ENCODE peak calls at places on chromosome 14, in four cellular contexts. One of them, this sample, is unnamed.

GRCh38 chr14:91719839-91720238 is 12.0 kb downstream of the CATSPERB start:
- DNase-seq in endothelial cell of umbilical vein: no peak
- DNase-seq in SK-N-SH: no peak
- DNase-seq in WTC11: no peak
- DNase-seq in this sample: no peak

GRCh38 chr14:61547186-61548121 is 147.9 kb upstream of the HIF1A start:
- DNase-seq in WTC11: no peak
- DNase-seq in SK-N-SH: no peak
- DNase-seq in endothelial cell of umbilical vein: peak
- DNase-seq in this sample: no peak

GRCh38 chr14:54121461-54121860 is 164.8 kb upstream of the BMP4 start:
- DNase-seq in SK-N-SH: no peak
- DNase-seq in endothelial cell of umbilical vein: no peak
- DNase-seq in WTC11: no peak
- DNase-seq in this sample: no peak

GRCh38 chr14:105071942-105072341 is 6.7 kb upstream of the GPR132 start:
- DNase-seq in endothelial cell of umbilical vein: no peak
- DNase-seq in SK-N-SH: no peak
- DNase-seq in WTC11: no peak
- DNase-seq in this sample: no peak

GRCh38 chr14:24250354-24250753 is 7.9 kb upstream of the TINF2 start:
- DNase-seq in WTC11: no peak
- DNase-seq in endothelial cell of umbilical vein: no peak
- DNase-seq in SK-N-SH: no peak
- DNase-seq in this sample: no peak

GRCh38 chr14:93044116-93044515 is 71.6 kb downstream of the ITPK1 start:
- DNase-seq in WTC11: no peak
- DNase-seq in endothelial cell of umbilical vein: no peak
- DNase-seq in SK-N-SH: no peak
- DNase-seq in this sample: no peak

GRCh38 chr14:100566119-100566518 is 21.1 kb downstream of the BEGAIN start:
- DNase-seq in endothelial cell of umbilical vein: no peak
- DNase-seq in SK-N-SH: no peak
- DNase-seq in WTC11: no peak
- DNase-seq in this sample: no peak

GRCh38 chr14:90518941-90519256 is 122.1 kb downstream of the CALM1 start:
- DNase-seq in endothelial cell of umbilical vein: peak
- DNase-seq in WTC11: peak
- DNase-seq in SK-N-SH: no peak
- DNase-seq in this sample: peak

GRCh38 chr14:96001866-96002510 is 37.2 kb upstream of the C14orf132 start:
- DNase-seq in endothelial cell of umbilical vein: no peak
- DNase-seq in SK-N-SH: no peak
- DNase-seq in WTC11: no peak
- DNase-seq in this sample: no peak

GRCh38 chr14:85587152-85587697 is 57.3 kb downstream of the FLRT2 start:
- DNase-seq in SK-N-SH: no peak
- DNase-seq in WTC11: no peak
- DNase-seq in endothelial cell of umbilical vein: no peak
- DNase-seq in this sample: peak

GRCh38 chr14:96104469-96105057 is 65.4 kb downstream of the C14orf132 start:
- DNase-seq in SK-N-SH: no peak
- DNase-seq in endothelial cell of umbilical vein: peak
- DNase-seq in WTC11: no peak
- DNase-seq in this sample: peak

GRCh38 chr14:55889124-55889523 is 229.1 kb upstream of the PELI2 start:
- DNase-seq in SK-N-SH: no peak
- DNase-seq in WTC11: no peak
- DNase-seq in endothelial cell of umbilical vein: no peak
- DNase-seq in this sample: no peak

GRCh38 chr14:75542585-75543091 is 20.4 kb downstream of the BATF start:
- DNase-seq in endothelial cell of umbilical vein: no peak
- DNase-seq in SK-N-SH: no peak
- DNase-seq in WTC11: no peak
- DNase-seq in this sample: peak

GRCh38 chr14:88323086-88323519 is at the start of gene KCNK10:
- DNase-seq in SK-N-SH: no peak
- DNase-seq in WTC11: peak
- DNase-seq in endothelial cell of umbilical vein: no peak
- DNase-seq in this sample: no peak

GRCh38 chr14:104335611-104336010 is 197.2 kb downstream of the KIF26A start:
- DNase-seq in endothelial cell of umbilical vein: no peak
- DNase-seq in SK-N-SH: no peak
- DNase-seq in WTC11: no peak
- DNase-seq in this sample: no peak

GRCh38 chr14:104389326-104390220 is 190.0 kb upstream of the C14orf180 start:
- DNase-seq in WTC11: no peak
- DNase-seq in endothelial cell of umbilical vein: no peak
- DNase-seq in SK-N-SH: peak
- DNase-seq in this sample: no peak

GRCh38 chr14:104598039-104598438 is 6.5 kb downstream of the TMEM179 start:
- DNase-seq in WTC11: no peak
- DNase-seq in SK-N-SH: peak
- DNase-seq in endothelial cell of umbilical vein: no peak
- DNase-seq in this sample: no peak

GRCh38 chr14:94569381-94570001 is 8.2 kb downstream of the SERPINA4 start:
- DNase-seq in WTC11: no peak
- DNase-seq in SK-N-SH: no peak
- DNase-seq in endothelial cell of umbilical vein: no peak
- DNase-seq in this sample: no peak

GRCh38 chr14:106691601-106692291 is 1165.4 kb downstream of the TMEM121 start:
- DNase-seq in SK-N-SH: peak
- DNase-seq in WTC11: peak
- DNase-seq in endothelial cell of umbilical vein: no peak
- DNase-seq in this sample: peak

GRCh38 chr14:52724360-52724644 is 5.7 kb upstream of the STYX start:
- DNase-seq in endothelial cell of umbilical vein: no peak
- DNase-seq in WTC11: no peak
- DNase-seq in SK-N-SH: no peak
- DNase-seq in this sample: no peak

GRCh38 chr14:80872645-80873044 is 68.9 kb downstream of the CEP128 start:
- DNase-seq in WTC11: no peak
- DNase-seq in SK-N-SH: no peak
- DNase-seq in endothelial cell of umbilical vein: peak
- DNase-seq in this sample: no peak

GRCh38 chr14:94143711-94144110 is 14.3 kb upstream of the IFI27L2 start:
- DNase-seq in endothelial cell of umbilical vein: no peak
- DNase-seq in SK-N-SH: no peak
- DNase-seq in WTC11: no peak
- DNase-seq in this sample: no peak

GRCh38 chr14:29463727-29464370 is 463.8 kb downstream of the PRKD1 start:
- DNase-seq in endothelial cell of umbilical vein: no peak
- DNase-seq in SK-N-SH: no peak
- DNase-seq in WTC11: no peak
- DNase-seq in this sample: no peak

GRCh38 chr14:85576848-85577541 is 47.1 kb downstream of the FLRT2 start:
- DNase-seq in SK-N-SH: no peak
- DNase-seq in endothelial cell of umbilical vein: no peak
- DNase-seq in WTC11: no peak
- DNase-seq in this sample: no peak

GRCh38 chr14:28756896-28757570 is 9.6 kb upstream of the FOXG1 start:
- DNase-seq in WTC11: peak
- DNase-seq in SK-N-SH: peak
- DNase-seq in endothelial cell of umbilical vein: peak
- DNase-seq in this sample: peak

GRCh38 chr14:37592288-37593274 is 2.5 kb downstream of the FOXA1 start:
- DNase-seq in SK-N-SH: no peak
- DNase-seq in endothelial cell of umbilical vein: no peak
- DNase-seq in WTC11: peak
- DNase-seq in this sample: no peak

GRCh38 chr14:81427348-81428058 is 27.4 kb upstream of the STON2 start:
- DNase-seq in SK-N-SH: peak
- DNase-seq in endothelial cell of umbilical vein: no peak
- DNase-seq in WTC11: no peak
- DNase-seq in this sample: no peak

GRCh38 chr14:99724939-99725773 is 41.1 kb downstream of the CYP46A1 start:
- DNase-seq in SK-N-SH: no peak
- DNase-seq in WTC11: no peak
- DNase-seq in endothelial cell of umbilical vein: no peak
- DNase-seq in this sample: no peak

GRCh38 chr14:95477411-95478089 is 38.9 kb downstream of the SYNE3 start:
- DNase-seq in WTC11: no peak
- DNase-seq in SK-N-SH: no peak
- DNase-seq in endothelial cell of umbilical vein: no peak
- DNase-seq in this sample: no peak

GRCh38 chr14:75978249-75978731 is 3.5 kb downstream of the TGFB3 start:
- DNase-seq in WTC11: no peak
- DNase-seq in endothelial cell of umbilical vein: no peak
- DNase-seq in SK-N-SH: peak
- DNase-seq in this sample: no peak

GRCh38 chr14:71626281-71626835 is 305.9 kb upstream of the RGS6 start:
- DNase-seq in SK-N-SH: peak
- DNase-seq in WTC11: no peak
- DNase-seq in endothelial cell of umbilical vein: no peak
- DNase-seq in this sample: no peak
- TF ChIP-seq MAX in SK-N-SH: no peak
- TF ChIP-seq MAX in WTC11: no peak
- TF ChIP-seq MAX in endothelial cell of umbilical vein: no peak
- TF ChIP-seq MAX in this sample: no peak

GRCh38 chr14:21631084-21631483 is 3.7 kb downstream of the OR10G2 start:
- DNase-seq in WTC11: no peak
- DNase-seq in endothelial cell of umbilical vein: no peak
- DNase-seq in SK-N-SH: no peak
- DNase-seq in this sample: no peak

DNA sequence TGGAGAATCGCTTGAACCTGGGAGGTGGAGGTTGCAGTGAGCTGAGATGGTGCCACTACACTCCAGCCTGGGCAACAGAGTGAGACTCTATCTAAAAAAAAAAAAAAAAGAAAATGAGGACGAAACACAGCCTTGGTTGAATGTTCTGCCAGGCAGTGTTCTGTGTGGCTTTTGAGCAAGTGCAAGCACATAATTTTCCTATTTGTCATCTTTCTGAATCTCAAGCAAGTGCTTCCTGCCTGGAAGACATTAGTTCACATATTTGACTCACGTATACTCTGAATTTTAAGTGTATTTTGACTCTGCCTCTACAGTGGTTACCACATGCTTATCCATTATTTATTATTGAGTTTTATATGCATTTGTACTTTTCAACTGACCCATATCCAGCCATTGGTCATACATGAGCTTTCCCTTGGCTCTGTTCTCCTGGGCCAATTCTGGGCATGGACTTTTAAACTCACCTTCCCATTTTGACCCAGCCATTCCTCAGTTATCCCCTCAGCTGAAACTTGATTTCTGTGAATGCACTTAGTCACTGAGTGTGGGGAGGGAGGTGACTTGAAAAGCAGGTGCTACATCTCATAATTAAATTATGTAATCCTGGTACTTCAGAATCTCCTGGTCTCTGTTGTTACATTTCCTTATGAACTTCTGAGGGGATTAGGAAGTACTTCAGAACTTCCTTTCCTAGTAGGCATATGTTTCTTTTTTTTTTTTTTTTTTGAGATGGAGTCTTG is 8.1 kb downstream of the OR10G2 start:
- DNase-seq in SK-N-SH: no peak
- DNase-seq in WTC11: no peak
- DNase-seq in endothelial cell of umbilical vein: no peak
- DNase-seq in this sample: no peak
- TF ChIP-seq MAX in SK-N-SH: no peak
- TF ChIP-seq MAX in WTC11: no peak
- TF ChIP-seq MAX in endothelial cell of umbilical vein: no peak
- TF ChIP-seq MAX in this sample: no peak

DNA sequence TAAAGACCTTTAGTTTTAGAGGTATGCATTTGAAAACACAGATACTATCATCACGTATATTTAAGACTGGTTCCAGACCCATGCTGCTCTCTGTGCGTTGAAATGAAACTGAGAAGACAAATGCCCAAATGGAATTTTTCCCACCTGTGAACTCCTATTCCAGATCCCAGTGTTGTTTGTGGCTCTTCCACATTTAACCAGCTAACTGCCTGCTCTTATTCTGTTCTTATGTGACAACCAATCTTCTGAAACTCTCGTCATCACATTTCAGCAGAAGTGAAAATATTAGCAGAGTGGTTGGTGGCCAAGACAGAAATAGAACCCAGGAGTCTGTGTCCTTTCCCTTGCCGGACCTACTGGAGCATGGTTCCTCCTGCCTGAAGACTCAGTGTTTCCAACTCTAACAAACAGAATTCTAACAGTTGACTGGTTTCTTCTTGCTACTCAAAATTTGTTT is 460.2 kb downstream of the RAD51B start:
- DNase-seq in WTC11: no peak
- DNase-seq in endothelial cell of umbilical vein: no peak
- DNase-seq in SK-N-SH: no peak
- DNase-seq in this sample: no peak
- TF ChIP-seq MAX in WTC11: no peak
- TF ChIP-seq MAX in endothelial cell of umbilical vein: no peak
- TF ChIP-seq MAX in SK-N-SH: no peak
- TF ChIP-seq MAX in this sample: no peak

GRCh38 chr14:65922166-65922565 is 509.6 kb downstream of the FUT8 start:
- DNase-seq in SK-N-SH: no peak
- DNase-seq in WTC11: no peak
- DNase-seq in endothelial cell of umbilical vein: no peak
- DNase-seq in this sample: no peak
- TF ChIP-seq MAX in SK-N-SH: no peak
- TF ChIP-seq MAX in WTC11: no peak
- TF ChIP-seq MAX in endothelial cell of umbilical vein: no peak
- TF ChIP-seq MAX in this sample: no peak

GRCh38 chr14:77131206-77131605 is 10.4 kb downstream of the ZDHHC22 start:
- DNase-seq in WTC11: no peak
- DNase-seq in SK-N-SH: no peak
- DNase-seq in endothelial cell of umbilical vein: no peak
- DNase-seq in this sample: no peak
- TF ChIP-seq MAX in WTC11: no peak
- TF ChIP-seq MAX in SK-N-SH: no peak
- TF ChIP-seq MAX in endothelial cell of umbilical vein: no peak
- TF ChIP-seq MAX in this sample: no peak